ENCODE peak calls at places on chromosomes 13 and 19, in seven cellular contexts. E is IMR-90, R is H1, Q is mesendoderm, D is mesenchymal stem cell, F is H9, N is trophoblast cell. G is an unnamed sample. For H3K79me1, the result is how much of the 10 kb centered on the place peaks cover.

GRCh38 chr19:16938211-16938610 is 49.4 kb downstream of the F2RL3 start:
- DNase-seq in F (no peak), N (no peak), Q (no peak), R (no peak), D (no peak), E (no peak), G (no peak)

GRCh38 chr19:3682741-3683404 is 17.4 kb downstream of the PIP5K1C start:
- DNase-seq in F (no peak), R (no peak), E (peak), D (peak), Q (peak), N (peak), G (no peak)

GRCh38 chr19:40585677-40586422 is 9.2 kb downstream of the SHKBP1 start:
- DNase-seq in N (peak), D (no peak), E (peak), Q (no peak), F (no peak), R (no peak), G (no peak)

GRCh38 chr13:78137404-78138142 is 218.9 kb upstream of the EDNRB start:
- DNase-seq in N (peak), F (peak), D (peak), Q (peak), R (peak), E (peak), G (peak)

GRCh38 chr19:21482863-21483276 is 22.5 kb upstream of the ZNF429 start:
- DNase-seq in F (peak), R (peak), D (no peak), E (no peak), Q (peak), N (peak), G (no peak)

GRCh38 chr13:113928701-113929627 is 44.9 kb downstream of the C13orf46 start:
- DNase-seq in N (no peak), R (no peak), Q (no peak), F (peak), D (peak), E (peak), G (no peak)

GRCh38 chr19:39296055-39296645 is at the start of gene IFNL1:
- DNase-seq in D (no peak), F (no peak), R (no peak), E (no peak), Q (no peak), N (peak), G (no peak)

GRCh38 chr19:16915135-16915534 is 26.3 kb downstream of the F2RL3 start:
- DNase-seq in N (no peak), Q (no peak), D (no peak), E (no peak), F (no peak), R (no peak), G (no peak)

GRCh38 chr19:37932985-37933953 is 26.3 kb downstream of the SIPA1L3 start:
- DNase-seq in R (no peak), E (peak), F (peak), Q (peak), N (no peak), D (peak), G (no peak)

GRCh38 chr19:33464010-33464732 is 57.4 kb downstream of the PEPD start:
- DNase-seq in N (no peak), Q (no peak), D (no peak), E (no peak), F (peak), R (no peak), G (no peak)

GRCh38 chr19:18465214-18465963 is 27.5 kb upstream of the ISYNA1 start:
- DNase-seq in E (no peak), F (no peak), Q (no peak), D (no peak), R (no peak), N (no peak), G (no peak)

GRCh38 chr13:112773601-112774447 is 84.0 kb downstream of the ATP11A start:
- DNase-seq in R (no peak), E (no peak), D (no peak), N (no peak), Q (no peak), F (peak), G (no peak)

GRCh38 chr13:112772539-112772909 is 82.7 kb downstream of the ATP11A start:
- DNase-seq in N (no peak), R (no peak), E (no peak), F (no peak), D (no peak), Q (no peak), G (no peak)

GRCh38 chr13:112771877-112772538 is 82.2 kb downstream of the ATP11A start:
- DNase-seq in Q (no peak), D (no peak), F (no peak), E (no peak), R (no peak), N (no peak), G (no peak)

GRCh38 chr13:112774448-112774792 is 84.6 kb downstream of the ATP11A start:
- DNase-seq in F (no peak), N (no peak), Q (no peak), E (no peak), D (no peak), R (no peak), G (no peak)

DNA sequence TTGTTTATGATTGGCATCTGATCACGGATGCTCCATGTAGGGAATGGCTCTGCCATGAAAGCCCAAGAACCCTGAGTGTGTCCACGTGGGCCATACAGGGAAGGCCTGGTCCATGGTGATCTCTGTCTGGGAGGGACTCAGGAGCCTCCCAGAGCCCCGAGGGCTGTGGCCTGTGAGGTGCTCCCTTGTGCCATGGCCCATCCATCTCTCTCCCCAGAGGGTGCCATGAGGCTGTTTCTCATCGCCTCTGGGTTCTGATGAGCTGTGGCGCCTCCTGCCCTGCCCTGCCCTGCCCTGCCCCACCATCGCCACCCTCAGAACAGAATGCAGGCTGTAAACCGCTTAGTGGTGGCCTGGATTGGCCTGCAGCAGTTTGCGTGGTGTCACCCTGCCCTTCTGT is 83.1 kb downstream of the ATP11A start:
- DNase-seq in E (no peak), D (no peak), F (no peak), R (no peak), Q (no peak), N (no peak), G (no peak)
- H3K79me1 ChIP-seq in E (under half), D (half or more), F (under half), R (under half), Q (under half), N (under half), G (under half)

GRCh38 chr13:112734696-112735547 is 45.1 kb downstream of the ATP11A start:
- DNase-seq in R (no peak), Q (no peak), N (no peak), F (no peak), E (peak), D (no peak), G (no peak)
- H3K79me1 ChIP-seq in R (under half), Q (under half), N (under half), F (under half), E (under half), D (under half), G (under half)

DNA sequence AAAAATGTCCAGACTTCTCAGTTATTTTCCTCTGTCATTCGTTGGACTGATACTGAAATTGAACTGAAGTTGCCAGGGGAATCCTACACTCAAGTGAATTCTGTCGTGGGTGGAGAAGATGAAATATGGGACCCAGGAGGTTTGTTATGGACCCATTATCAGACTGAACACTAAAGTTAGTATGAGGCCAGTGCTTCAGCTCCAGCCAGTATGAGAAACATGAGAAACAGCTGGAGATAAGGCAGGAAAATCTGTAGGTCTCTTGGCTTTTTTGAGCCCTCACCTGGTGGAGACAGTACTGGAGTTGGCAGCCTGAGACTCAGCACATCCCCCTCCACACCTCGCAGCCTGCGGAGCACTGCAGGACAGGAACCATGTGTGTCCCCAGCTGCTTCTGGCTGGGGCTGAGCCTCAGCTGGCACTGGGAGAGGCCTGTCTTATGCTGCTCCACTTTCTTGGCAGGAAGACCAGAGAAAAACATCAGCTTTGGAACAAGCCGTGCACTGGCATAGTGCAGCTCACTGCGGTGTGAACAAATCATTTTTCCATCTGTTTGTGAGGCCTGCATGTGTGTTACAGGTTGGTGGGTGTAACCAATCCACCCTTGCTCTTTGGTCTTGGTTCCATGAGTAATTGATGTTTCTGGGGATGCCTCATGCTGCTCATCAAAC is 641.0 kb downstream of the FGF9 start:
- DNase-seq in F (peak), D (no peak), R (no peak), E (no peak), Q (peak), N (peak), G (no peak)
- H3K79me1 ChIP-seq in F (under half), D (under half), R (under half), E (under half), Q (under half), N (under half), G (under half)

DNA sequence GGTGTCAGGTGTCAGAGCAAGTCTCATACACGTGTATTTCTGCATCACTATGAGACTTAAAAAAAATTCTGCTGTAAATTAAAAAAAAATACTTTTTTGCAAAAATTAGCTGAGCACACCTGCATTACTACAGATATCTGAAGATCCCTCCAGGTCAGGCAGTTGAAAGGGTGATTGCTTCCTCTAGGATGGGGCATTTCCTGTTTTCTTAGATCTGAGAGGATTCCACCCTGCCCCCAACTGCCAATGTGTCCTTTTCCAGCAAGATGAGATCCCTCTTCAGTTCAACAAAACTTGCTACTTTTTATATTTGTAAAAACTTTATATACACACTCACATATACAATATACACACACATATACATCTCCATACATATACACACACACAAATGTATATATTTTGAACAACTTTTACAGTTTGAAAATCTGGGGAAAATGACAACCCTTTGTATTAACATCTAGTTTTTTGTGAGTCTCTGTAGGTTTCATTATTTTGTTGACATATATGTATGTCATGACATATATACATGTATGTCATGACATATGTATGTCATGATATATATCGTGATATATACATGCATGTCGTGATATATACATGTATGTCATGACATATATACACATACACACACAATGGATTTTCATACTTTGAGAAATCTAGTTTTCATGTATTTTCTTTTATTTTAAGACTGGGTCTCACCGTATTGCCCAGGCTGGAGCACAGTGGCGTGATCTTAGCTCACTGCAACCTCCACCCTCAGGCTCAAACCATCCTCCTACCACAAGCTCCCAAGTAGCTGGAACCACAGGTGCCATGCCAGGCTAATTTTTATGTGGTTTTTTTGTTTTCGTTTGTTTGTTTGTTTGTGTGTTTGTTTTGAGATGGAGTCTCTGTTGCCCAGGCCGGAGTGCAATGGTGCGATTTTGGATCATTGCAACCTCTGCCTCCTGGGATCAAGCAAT is 17.8 kb downstream of the ZNF813 start:
- DNase-seq in D (no peak), Q (peak), F (no peak), E (no peak), N (no peak), R (no peak), G (no peak)
- H3K79me1 ChIP-seq in D (under half), Q (under half), F (under half), E (under half), N (under half), R (under half), G (under half)

GRCh38 chr19:42032428-42032827 is 37.6 kb downstream of the GRIK5 start:
- DNase-seq in Q (peak), E (no peak), D (no peak), N (no peak), R (peak), F (peak), G (no peak)

GRCh38 chr19:42028304-42029216 is 34.5 kb upstream of the ATP1A3 start:
- DNase-seq in F (peak), E (no peak), Q (peak), D (no peak), R (peak), N (no peak), G (peak)

GRCh38 chr19:42037649-42038048 is 32.4 kb downstream of the GRIK5 start:
- DNase-seq in D (no peak), Q (no peak), N (no peak), E (no peak), F (no peak), R (no peak), G (no peak)

GRCh38 chr19:42030605-42031004 is 36.6 kb upstream of the ATP1A3 start:
- DNase-seq in D (no peak), Q (no peak), E (no peak), N (no peak), R (no peak), F (no peak), G (no peak)

GRCh38 chr19:42033413-42033812 is 36.6 kb downstream of the GRIK5 start:
- DNase-seq in Q (no peak), D (no peak), F (no peak), R (no peak), N (no peak), E (no peak), G (no peak)
- H3K79me1 ChIP-seq in Q (under half), D (under half), F (under half), R (under half), N (under half), E (under half), G (under half)